ENCODE peak calls at places on chromosome 4, in seven cellular contexts. One of them, this sample, is unnamed.

GRCh38 chr4:152072001-152072485 is 311.2 kb upstream of the GATB start:
- DNase-seq in LNCaP clone FGC: no peak
- DNase-seq in CD4-positive, alpha-beta T cell: no peak
- DNase-seq in adipocyte: no peak
- DNase-seq in mammary epithelial cell: no peak
- DNase-seq in fibroblast of pulmonary artery: no peak
- DNase-seq in fibroblast of the aortic adventitia: no peak
- DNase-seq in this sample: no peak

GRCh38 chr4:2290974-2291704 is 29.2 kb upstream of the MXD4 start:
- DNase-seq in LNCaP clone FGC: no peak
- DNase-seq in CD4-positive, alpha-beta T cell: peak
- DNase-seq in adipocyte: no peak
- DNase-seq in mammary epithelial cell: no peak
- DNase-seq in fibroblast of pulmonary artery: no peak
- DNase-seq in fibroblast of the aortic adventitia: no peak
- DNase-seq in this sample: no peak

GRCh38 chr4:159705334-159705733 is 602.5 kb downstream of the RAPGEF2 start:
- DNase-seq in LNCaP clone FGC: no peak
- DNase-seq in CD4-positive, alpha-beta T cell: no peak
- DNase-seq in adipocyte: no peak
- DNase-seq in mammary epithelial cell: no peak
- DNase-seq in fibroblast of pulmonary artery: no peak
- DNase-seq in fibroblast of the aortic adventitia: no peak
- DNase-seq in this sample: no peak

GRCh38 chr4:55635760-55636621 is at the start of gene NMU:
- DNase-seq in LNCaP clone FGC: peak
- DNase-seq in CD4-positive, alpha-beta T cell: no peak
- DNase-seq in adipocyte: peak
- DNase-seq in mammary epithelial cell: peak
- DNase-seq in fibroblast of pulmonary artery: peak
- DNase-seq in fibroblast of the aortic adventitia: no peak
- DNase-seq in this sample: peak

GRCh38 chr4:7073526-7074390 is 5.9 kb upstream of the GRPEL1 start:
- DNase-seq in LNCaP clone FGC: peak
- DNase-seq in CD4-positive, alpha-beta T cell: no peak
- DNase-seq in adipocyte: peak
- DNase-seq in mammary epithelial cell: peak
- DNase-seq in fibroblast of pulmonary artery: peak
- DNase-seq in fibroblast of the aortic adventitia: peak
- DNase-seq in this sample: peak

GRCh38 chr4:41977709-41978108 is 3.8 kb upstream of the DCAF4L1 start:
- DNase-seq in LNCaP clone FGC: no peak
- DNase-seq in CD4-positive, alpha-beta T cell: no peak
- DNase-seq in adipocyte: no peak
- DNase-seq in mammary epithelial cell: no peak
- DNase-seq in fibroblast of pulmonary artery: peak
- DNase-seq in fibroblast of the aortic adventitia: no peak
- DNase-seq in this sample: no peak

GRCh38 chr4:109078724-109079123 is 223.7 kb downstream of the COL25A1 start:
- DNase-seq in LNCaP clone FGC: no peak
- DNase-seq in CD4-positive, alpha-beta T cell: no peak
- DNase-seq in adipocyte: peak
- DNase-seq in mammary epithelial cell: no peak
- DNase-seq in fibroblast of pulmonary artery: peak
- DNase-seq in fibroblast of the aortic adventitia: peak
- DNase-seq in this sample: no peak

GRCh38 chr4:57020467-57021101 is 41.9 kb downstream of the POLR2B start:
- DNase-seq in LNCaP clone FGC: no peak
- DNase-seq in CD4-positive, alpha-beta T cell: no peak
- DNase-seq in adipocyte: peak
- DNase-seq in mammary epithelial cell: peak
- DNase-seq in fibroblast of pulmonary artery: peak
- DNase-seq in fibroblast of the aortic adventitia: peak
- DNase-seq in this sample: peak

GRCh38 chr4:80362578-80363181 is 27.1 kb downstream of the CFAP299 start:
- DNase-seq in LNCaP clone FGC: no peak
- DNase-seq in CD4-positive, alpha-beta T cell: peak
- DNase-seq in adipocyte: peak
- DNase-seq in mammary epithelial cell: peak
- DNase-seq in fibroblast of pulmonary artery: peak
- DNase-seq in fibroblast of the aortic adventitia: peak
- DNase-seq in this sample: peak

GRCh38 chr4:143341186-143341755 is 4.6 kb downstream of the GAB1 start:
- DNase-seq in LNCaP clone FGC: no peak
- DNase-seq in CD4-positive, alpha-beta T cell: no peak
- DNase-seq in adipocyte: no peak
- DNase-seq in mammary epithelial cell: no peak
- DNase-seq in fibroblast of pulmonary artery: no peak
- DNase-seq in fibroblast of the aortic adventitia: no peak
- DNase-seq in this sample: no peak

GRCh38 chr4:6680372-6681034 is 13.2 kb upstream of the S100P start:
- DNase-seq in LNCaP clone FGC: no peak
- DNase-seq in CD4-positive, alpha-beta T cell: no peak
- DNase-seq in adipocyte: no peak
- DNase-seq in mammary epithelial cell: no peak
- DNase-seq in fibroblast of pulmonary artery: no peak
- DNase-seq in fibroblast of the aortic adventitia: no peak
- DNase-seq in this sample: peak

GRCh38 chr4:90190510-90190909 is 63.3 kb downstream of the CCSER1 start:
- DNase-seq in LNCaP clone FGC: no peak
- DNase-seq in CD4-positive, alpha-beta T cell: no peak
- DNase-seq in adipocyte: no peak
- DNase-seq in mammary epithelial cell: no peak
- DNase-seq in fibroblast of pulmonary artery: no peak
- DNase-seq in fibroblast of the aortic adventitia: no peak
- DNase-seq in this sample: no peak

GRCh38 chr4:17762705-17763104 is 18.7 kb downstream of the FAM184B start:
- DNase-seq in LNCaP clone FGC: peak
- DNase-seq in CD4-positive, alpha-beta T cell: no peak
- DNase-seq in adipocyte: no peak
- DNase-seq in mammary epithelial cell: peak
- DNase-seq in fibroblast of pulmonary artery: peak
- DNase-seq in fibroblast of the aortic adventitia: peak
- DNase-seq in this sample: peak

GRCh38 chr4:17072483-17072882 is 174.0 kb upstream of the LDB2 start:
- DNase-seq in LNCaP clone FGC: no peak
- DNase-seq in CD4-positive, alpha-beta T cell: no peak
- DNase-seq in adipocyte: no peak
- DNase-seq in mammary epithelial cell: no peak
- DNase-seq in fibroblast of pulmonary artery: peak
- DNase-seq in fibroblast of the aortic adventitia: peak
- DNase-seq in this sample: no peak

GRCh38 chr4:76600447-76600846 is 165.4 kb downstream of the SHROOM3 start:
- DNase-seq in LNCaP clone FGC: no peak
- DNase-seq in CD4-positive, alpha-beta T cell: no peak
- DNase-seq in adipocyte: no peak
- DNase-seq in mammary epithelial cell: no peak
- DNase-seq in fibroblast of pulmonary artery: peak
- DNase-seq in fibroblast of the aortic adventitia: peak
- DNase-seq in this sample: no peak

GRCh38 chr4:177448850-177449249 is 6.6 kb upstream of the AGA start:
- DNase-seq in LNCaP clone FGC: no peak
- DNase-seq in CD4-positive, alpha-beta T cell: no peak
- DNase-seq in adipocyte: peak
- DNase-seq in mammary epithelial cell: peak
- DNase-seq in fibroblast of pulmonary artery: peak
- DNase-seq in fibroblast of the aortic adventitia: peak
- DNase-seq in this sample: no peak

GRCh38 chr4:184444953-184445309 is 29.4 kb downstream of the IRF2 start:
- DNase-seq in LNCaP clone FGC: no peak
- DNase-seq in CD4-positive, alpha-beta T cell: no peak
- DNase-seq in adipocyte: no peak
- DNase-seq in mammary epithelial cell: no peak
- DNase-seq in fibroblast of pulmonary artery: no peak
- DNase-seq in fibroblast of the aortic adventitia: no peak
- DNase-seq in this sample: no peak

GRCh38 chr4:177228599-177228998 is 81.1 kb upstream of the NEIL3 start:
- DNase-seq in LNCaP clone FGC: no peak
- DNase-seq in CD4-positive, alpha-beta T cell: no peak
- DNase-seq in adipocyte: no peak
- DNase-seq in mammary epithelial cell: no peak
- DNase-seq in fibroblast of pulmonary artery: no peak
- DNase-seq in fibroblast of the aortic adventitia: no peak
- DNase-seq in this sample: no peak

GRCh38 chr4:7876096-7876993 is 63.3 kb downstream of the AFAP1 start:
- DNase-seq in LNCaP clone FGC: no peak
- DNase-seq in CD4-positive, alpha-beta T cell: peak
- DNase-seq in adipocyte: no peak
- DNase-seq in mammary epithelial cell: peak
- DNase-seq in fibroblast of pulmonary artery: peak
- DNase-seq in fibroblast of the aortic adventitia: peak
- DNase-seq in this sample: no peak

GRCh38 chr4:147286846-147287587 is 193.9 kb upstream of the EDNRA start:
- DNase-seq in LNCaP clone FGC: no peak
- DNase-seq in CD4-positive, alpha-beta T cell: no peak
- DNase-seq in adipocyte: no peak
- DNase-seq in mammary epithelial cell: peak
- DNase-seq in fibroblast of pulmonary artery: no peak
- DNase-seq in fibroblast of the aortic adventitia: no peak
- DNase-seq in this sample: no peak

GRCh38 chr4:15913631-15913970 is 24.9 kb downstream of the FGFBP1 start:
- DNase-seq in LNCaP clone FGC: no peak
- DNase-seq in CD4-positive, alpha-beta T cell: no peak
- DNase-seq in adipocyte: peak
- DNase-seq in mammary epithelial cell: peak
- DNase-seq in fibroblast of pulmonary artery: peak
- DNase-seq in fibroblast of the aortic adventitia: peak
- DNase-seq in this sample: peak

GRCh38 chr4:1794809-1795303 is 1.8 kb downstream of the FGFR3 start:
- DNase-seq in LNCaP clone FGC: no peak
- DNase-seq in CD4-positive, alpha-beta T cell: no peak
- DNase-seq in adipocyte: peak
- DNase-seq in mammary epithelial cell: no peak
- DNase-seq in fibroblast of pulmonary artery: no peak
- DNase-seq in fibroblast of the aortic adventitia: no peak
- DNase-seq in this sample: no peak

GRCh38 chr4:174037049-174037448 is 246.4 kb downstream of the FBXO8 start:
- DNase-seq in LNCaP clone FGC: no peak
- DNase-seq in CD4-positive, alpha-beta T cell: no peak
- DNase-seq in adipocyte: no peak
- DNase-seq in mammary epithelial cell: no peak
- DNase-seq in fibroblast of pulmonary artery: no peak
- DNase-seq in fibroblast of the aortic adventitia: no peak
- DNase-seq in this sample: no peak

GRCh38 chr4:83850435-83850834 is 314.5 kb downstream of the GPAT3 start:
- DNase-seq in LNCaP clone FGC: no peak
- DNase-seq in CD4-positive, alpha-beta T cell: no peak
- DNase-seq in adipocyte: no peak
- DNase-seq in mammary epithelial cell: no peak
- DNase-seq in fibroblast of pulmonary artery: no peak
- DNase-seq in fibroblast of the aortic adventitia: peak
- DNase-seq in this sample: peak

GRCh38 chr4:26813698-26814097 is 46.9 kb upstream of the STIM2 start:
- DNase-seq in LNCaP clone FGC: no peak
- DNase-seq in CD4-positive, alpha-beta T cell: no peak
- DNase-seq in adipocyte: no peak
- DNase-seq in mammary epithelial cell: no peak
- DNase-seq in fibroblast of pulmonary artery: no peak
- DNase-seq in fibroblast of the aortic adventitia: no peak
- DNase-seq in this sample: no peak

GRCh38 chr4:82629238-82630000 is 67.6 kb upstream of the TMEM150C start:
- DNase-seq in LNCaP clone FGC: no peak
- DNase-seq in CD4-positive, alpha-beta T cell: no peak
- DNase-seq in adipocyte: peak
- DNase-seq in mammary epithelial cell: peak
- DNase-seq in fibroblast of pulmonary artery: peak
- DNase-seq in fibroblast of the aortic adventitia: peak
- DNase-seq in this sample: no peak

GRCh38 chr4:159105761-159106243 is 2.9 kb downstream of the RAPGEF2 start:
- DNase-seq in LNCaP clone FGC: no peak
- DNase-seq in CD4-positive, alpha-beta T cell: no peak
- DNase-seq in adipocyte: peak
- DNase-seq in mammary epithelial cell: peak
- DNase-seq in fibroblast of pulmonary artery: peak
- DNase-seq in fibroblast of the aortic adventitia: peak
- DNase-seq in this sample: peak

GRCh38 chr4:83115000-83115399 is 471 bp upstream of the PLAC8 start:
- DNase-seq in LNCaP clone FGC: no peak
- DNase-seq in CD4-positive, alpha-beta T cell: no peak
- DNase-seq in adipocyte: peak
- DNase-seq in mammary epithelial cell: peak
- DNase-seq in fibroblast of pulmonary artery: peak
- DNase-seq in fibroblast of the aortic adventitia: peak
- DNase-seq in this sample: peak

GRCh38 chr4:73777612-73778011 is 37.2 kb downstream of the CXCL8 start:
- DNase-seq in LNCaP clone FGC: no peak
- DNase-seq in CD4-positive, alpha-beta T cell: no peak
- DNase-seq in adipocyte: peak
- DNase-seq in mammary epithelial cell: peak
- DNase-seq in fibroblast of pulmonary artery: peak
- DNase-seq in fibroblast of the aortic adventitia: peak
- DNase-seq in this sample: peak

GRCh38 chr4:2583092-2583491 is 46.6 kb downstream of the FAM193A start:
- DNase-seq in LNCaP clone FGC: no peak
- DNase-seq in CD4-positive, alpha-beta T cell: no peak
- DNase-seq in adipocyte: no peak
- DNase-seq in mammary epithelial cell: no peak
- DNase-seq in fibroblast of pulmonary artery: no peak
- DNase-seq in fibroblast of the aortic adventitia: no peak
- DNase-seq in this sample: no peak

GRCh38 chr4:109462802-109463201 is 29.2 kb downstream of the SEC24B start:
- DNase-seq in LNCaP clone FGC: no peak
- DNase-seq in CD4-positive, alpha-beta T cell: no peak
- DNase-seq in adipocyte: no peak
- DNase-seq in mammary epithelial cell: peak
- DNase-seq in fibroblast of pulmonary artery: peak
- DNase-seq in fibroblast of the aortic adventitia: no peak
- DNase-seq in this sample: no peak